ENCODE peak calls at places on chromosomes 5 and 9, in seven cellular contexts. One of them, this sample, is unnamed.

GRCh38 chr5:135008981-135009735 is 24.9 kb downstream of the PITX1 start:
- DNase-seq in IMR-90: no peak
- DNase-seq in mesenchymal stem cell: no peak
- DNase-seq in mesendoderm: no peak
- DNase-seq in H1: no peak
- DNase-seq in neuronal stem cell: no peak
- DNase-seq in trophoblast cell: peak; percentile 60
- DNase-seq in this sample: peak; percentile 27

GRCh38 chr5:58543723-58544122 is 39.2 kb upstream of the RAB3C start:
- DNase-seq in IMR-90: no peak
- DNase-seq in mesenchymal stem cell: no peak
- DNase-seq in mesendoderm: peak; percentile 13
- DNase-seq in H1: no peak
- DNase-seq in neuronal stem cell: no peak
- DNase-seq in trophoblast cell: peak; percentile 36
- DNase-seq in this sample: no peak

GRCh38 chr5:51378415-51378777 is 4.9 kb upstream of the ISL1 start:
- DNase-seq in IMR-90: no peak
- DNase-seq in mesenchymal stem cell: no peak
- DNase-seq in mesendoderm: peak; percentile 76
- DNase-seq in H1: no peak
- DNase-seq in neuronal stem cell: peak; percentile 35
- DNase-seq in trophoblast cell: no peak
- DNase-seq in this sample: peak; percentile 64

GRCh38 chr5:164370841-164371240 is 865.4 kb downstream of the MAT2B start:
- DNase-seq in IMR-90: peak; percentile 5
- DNase-seq in mesenchymal stem cell: no peak
- DNase-seq in mesendoderm: no peak
- DNase-seq in H1: no peak
- DNase-seq in neuronal stem cell: no peak
- DNase-seq in trophoblast cell: no peak
- DNase-seq in this sample: no peak

GRCh38 chr9:16138961-16139441 is 586.2 kb downstream of the CCDC171 start:
- DNase-seq in IMR-90: peak; percentile 88
- DNase-seq in mesenchymal stem cell: peak; percentile 43
- DNase-seq in mesendoderm: no peak
- DNase-seq in H1: no peak
- DNase-seq in neuronal stem cell: no peak
- DNase-seq in trophoblast cell: no peak
- DNase-seq in this sample: no peak

GRCh38 chr9:104841601-104842106 is 77.7 kb downstream of the NIPSNAP3B start:
- DNase-seq in IMR-90: no peak
- DNase-seq in mesenchymal stem cell: no peak
- DNase-seq in mesendoderm: no peak
- DNase-seq in H1: no peak
- DNase-seq in neuronal stem cell: no peak
- DNase-seq in trophoblast cell: no peak
- DNase-seq in this sample: no peak

GRCh38 chr5:90133941-90134340 is 275.6 kb downstream of the CETN3 start:
- DNase-seq in IMR-90: no peak
- DNase-seq in mesenchymal stem cell: no peak
- DNase-seq in mesendoderm: no peak
- DNase-seq in H1: no peak
- DNase-seq in neuronal stem cell: no peak
- DNase-seq in trophoblast cell: no peak
- DNase-seq in this sample: no peak

GRCh38 chr9:17394868-17395488 is 183.9 kb upstream of the SH3GL2 start:
- DNase-seq in IMR-90: no peak
- DNase-seq in mesenchymal stem cell: no peak
- DNase-seq in mesendoderm: no peak
- DNase-seq in H1: no peak
- DNase-seq in neuronal stem cell: no peak
- DNase-seq in trophoblast cell: no peak
- DNase-seq in this sample: peak; percentile 40

GRCh38 chr5:95959051-95959963 is 2.3 kb downstream of the ELL2 start:
- DNase-seq in IMR-90: peak; percentile 33
- DNase-seq in mesenchymal stem cell: peak; percentile 60
- DNase-seq in mesendoderm: no peak
- DNase-seq in H1: no peak
- DNase-seq in neuronal stem cell: no peak
- DNase-seq in trophoblast cell: peak; percentile 54
- DNase-seq in this sample: peak; percentile 46

GRCh38 chr9:757246-757881 is 84.1 kb upstream of the DMRT1 start:
- DNase-seq in IMR-90: peak; percentile 67
- DNase-seq in mesenchymal stem cell: peak; percentile 61
- DNase-seq in mesendoderm: peak; percentile 86
- DNase-seq in H1: peak; percentile 57
- DNase-seq in neuronal stem cell: peak; percentile 18
- DNase-seq in trophoblast cell: no peak
- DNase-seq in this sample: peak; percentile 82

GRCh38 chr9:89036383-89036782 is 45.1 kb downstream of the S1PR3 start:
- DNase-seq in IMR-90: peak; percentile 61
- DNase-seq in mesenchymal stem cell: peak; percentile 25
- DNase-seq in mesendoderm: no peak
- DNase-seq in H1: no peak
- DNase-seq in neuronal stem cell: no peak
- DNase-seq in trophoblast cell: peak; percentile 7
- DNase-seq in this sample: no peak

GRCh38 chr5:80784451-80784850 is 129.7 kb upstream of the DHFR start:
- DNase-seq in IMR-90: no peak
- DNase-seq in mesenchymal stem cell: no peak
- DNase-seq in mesendoderm: no peak
- DNase-seq in H1: no peak
- DNase-seq in neuronal stem cell: no peak
- DNase-seq in trophoblast cell: no peak
- DNase-seq in this sample: no peak

GRCh38 chr9:19373527-19373926 is 6.5 kb downstream of the RPS6 start:
- DNase-seq in IMR-90: no peak
- DNase-seq in mesenchymal stem cell: no peak
- DNase-seq in mesendoderm: no peak
- DNase-seq in H1: no peak
- DNase-seq in neuronal stem cell: no peak
- DNase-seq in trophoblast cell: no peak
- DNase-seq in this sample: no peak

GRCh38 chr5:35803221-35803651 is 53.5 kb upstream of the IL7R start:
- DNase-seq in IMR-90: peak; percentile 79
- DNase-seq in mesenchymal stem cell: peak; percentile 73
- DNase-seq in mesendoderm: peak; percentile 92
- DNase-seq in H1: no peak
- DNase-seq in neuronal stem cell: peak; percentile 46
- DNase-seq in trophoblast cell: no peak
- DNase-seq in this sample: peak; percentile 80

GRCh38 chr5:98664736-98665135 is 108.7 kb upstream of the RGMB start:
- DNase-seq in IMR-90: no peak
- DNase-seq in mesenchymal stem cell: no peak
- DNase-seq in mesendoderm: no peak
- DNase-seq in H1: no peak
- DNase-seq in neuronal stem cell: no peak
- DNase-seq in trophoblast cell: peak; percentile 63
- DNase-seq in this sample: no peak

GRCh38 chr5:175885813-175886212 is 14.4 kb downstream of the CPLX2 start:
- DNase-seq in IMR-90: no peak
- DNase-seq in mesenchymal stem cell: no peak
- DNase-seq in mesendoderm: no peak
- DNase-seq in H1: no peak
- DNase-seq in neuronal stem cell: no peak
- DNase-seq in trophoblast cell: no peak
- DNase-seq in this sample: no peak

GRCh38 chr5:179378116-179378440 is 32.8 kb upstream of the ADAMTS2 start:
- DNase-seq in IMR-90: no peak
- DNase-seq in mesenchymal stem cell: no peak
- DNase-seq in mesendoderm: no peak
- DNase-seq in H1: no peak
- DNase-seq in neuronal stem cell: no peak
- DNase-seq in trophoblast cell: no peak
- DNase-seq in this sample: peak; percentile 12
- H3K4ac ChIP-seq in IMR-90: peak overlapping the region; percentile 59
- H3K4ac ChIP-seq in mesenchymal stem cell: peak overlapping the region; percentile 20
- H3K4ac ChIP-seq in mesendoderm: no peak overlapping the region
- H3K4ac ChIP-seq in H1: no peak overlapping the region
- H3K4ac ChIP-seq in neuronal stem cell: no peak overlapping the region
- H3K4ac ChIP-seq in trophoblast cell: no peak overlapping the region
- H3K4ac ChIP-seq in this sample: no peak overlapping the region

GRCh38 chr9:129702563-129702962 is 37.1 kb downstream of the PRRX2 start:
- DNase-seq in IMR-90: peak; percentile 88
- DNase-seq in mesenchymal stem cell: peak; percentile 91
- DNase-seq in mesendoderm: no peak
- DNase-seq in H1: no peak
- DNase-seq in neuronal stem cell: no peak
- DNase-seq in trophoblast cell: no peak
- DNase-seq in this sample: no peak
- H3K27ac ChIP-seq in IMR-90: peak overlapping the region; percentile 2
- H3K27ac ChIP-seq in mesenchymal stem cell: no peak overlapping the region
- H3K27ac ChIP-seq in mesendoderm: no peak overlapping the region
- H3K27ac ChIP-seq in H1: no peak overlapping the region
- H3K27ac ChIP-seq in neuronal stem cell: no peak overlapping the region
- H3K27ac ChIP-seq in trophoblast cell: no peak overlapping the region
- H3K27ac ChIP-seq in this sample: no peak overlapping the region

GRCh38 chr5:111227805-111228204 is 3.6 kb downstream of the CAMK4 start:
- DNase-seq in IMR-90: peak; percentile 16
- DNase-seq in mesenchymal stem cell: no peak
- DNase-seq in mesendoderm: peak; percentile 23
- DNase-seq in H1: no peak
- DNase-seq in neuronal stem cell: no peak
- DNase-seq in trophoblast cell: no peak
- DNase-seq in this sample: no peak
- H3K9ac ChIP-seq in IMR-90: no peak overlapping the region
- H3K9ac ChIP-seq in mesenchymal stem cell: no peak overlapping the region
- H3K9ac ChIP-seq in mesendoderm: no peak overlapping the region
- H3K9ac ChIP-seq in H1: no peak overlapping the region
- H3K9ac ChIP-seq in neuronal stem cell: no peak overlapping the region
- H3K9ac ChIP-seq in trophoblast cell: no peak overlapping the region
- H3K9ac ChIP-seq in this sample: no peak overlapping the region

GRCh38 chr9:70772591-70772990 is 348.8 kb downstream of the TRPM3 start:
- DNase-seq in IMR-90: no peak
- DNase-seq in mesenchymal stem cell: no peak
- DNase-seq in mesendoderm: no peak
- DNase-seq in H1: no peak
- DNase-seq in neuronal stem cell: no peak
- DNase-seq in trophoblast cell: no peak
- DNase-seq in this sample: no peak

GRCh38 chr9:70778568-70778967 is 342.9 kb downstream of the TRPM3 start:
- DNase-seq in IMR-90: no peak
- DNase-seq in mesenchymal stem cell: no peak
- DNase-seq in mesendoderm: peak; percentile 25
- DNase-seq in H1: no peak
- DNase-seq in neuronal stem cell: no peak
- DNase-seq in trophoblast cell: no peak
- DNase-seq in this sample: no peak

GRCh38 chr9:70773579-70773978 is 347.8 kb downstream of the TRPM3 start:
- DNase-seq in IMR-90: no peak
- DNase-seq in mesenchymal stem cell: no peak
- DNase-seq in mesendoderm: no peak
- DNase-seq in H1: no peak
- DNase-seq in neuronal stem cell: no peak
- DNase-seq in trophoblast cell: no peak
- DNase-seq in this sample: no peak
- H3K4ac ChIP-seq in IMR-90: no peak overlapping the region
- H3K4ac ChIP-seq in mesenchymal stem cell: no peak overlapping the region
- H3K4ac ChIP-seq in mesendoderm: no peak overlapping the region
- H3K4ac ChIP-seq in H1: no peak overlapping the region
- H3K4ac ChIP-seq in neuronal stem cell: no peak overlapping the region
- H3K4ac ChIP-seq in trophoblast cell: no peak overlapping the region
- H3K4ac ChIP-seq in this sample: no peak overlapping the region

DNA sequence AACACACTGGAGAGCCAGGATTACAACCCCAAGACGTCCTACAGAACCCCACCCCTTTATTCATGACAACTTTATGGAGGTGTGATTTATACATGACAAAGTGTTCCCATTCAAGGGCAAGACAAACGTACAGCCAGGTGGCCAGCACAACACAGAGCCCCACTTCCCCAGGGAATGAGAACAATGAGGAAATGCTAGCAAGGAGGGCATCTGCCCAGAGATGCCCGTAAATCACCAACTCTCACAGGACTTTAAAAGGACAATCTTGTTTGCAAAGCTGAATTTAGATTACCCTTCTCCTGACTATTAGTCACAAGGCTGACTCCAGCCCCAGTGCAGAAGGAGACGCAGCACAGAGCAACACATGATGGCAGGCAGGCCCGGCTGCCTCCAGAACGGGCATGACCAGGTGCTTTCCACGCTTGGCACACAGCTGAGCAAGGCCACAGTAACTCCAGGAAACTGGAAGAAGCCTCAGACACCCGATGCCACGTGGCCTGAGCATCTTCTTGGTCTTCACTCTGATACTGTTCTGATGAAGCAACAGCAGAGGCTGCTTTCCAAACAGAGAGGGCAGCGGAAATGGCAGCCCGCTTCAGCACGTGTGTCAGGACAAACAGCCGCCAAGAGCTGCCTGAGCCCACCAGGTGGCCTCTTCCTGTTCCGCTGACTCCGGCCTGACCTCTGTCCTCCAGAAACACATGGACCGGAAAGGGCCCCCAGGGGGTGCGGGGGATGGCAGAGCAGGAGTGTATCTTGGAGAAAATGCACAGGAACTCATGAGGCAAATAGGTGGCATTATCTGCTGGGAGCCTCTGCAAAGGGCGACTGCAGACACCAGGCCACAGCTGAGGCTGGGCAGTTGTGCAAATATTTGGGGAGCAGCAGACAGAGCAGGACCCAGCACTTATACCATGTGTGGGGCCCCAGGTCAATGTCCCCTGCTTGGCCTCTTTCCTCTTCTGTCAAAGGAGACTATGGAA is 51.3 kb downstream of the ROR2 start:
- DNase-seq in IMR-90: peak; percentile 50
- DNase-seq in mesenchymal stem cell: peak; percentile 82
- DNase-seq in mesendoderm: peak; percentile 90
- DNase-seq in H1: no peak
- DNase-seq in neuronal stem cell: no peak
- DNase-seq in trophoblast cell: peak; percentile 1
- DNase-seq in this sample: no peak
- H3K27ac ChIP-seq in IMR-90: peak overlapping the region; percentile 7
- H3K27ac ChIP-seq in mesenchymal stem cell: peak overlapping the region; percentile 77
- H3K27ac ChIP-seq in mesendoderm: peak overlapping the region; percentile 18
- H3K27ac ChIP-seq in H1: no peak overlapping the region
- H3K27ac ChIP-seq in neuronal stem cell: no peak overlapping the region
- H3K27ac ChIP-seq in trophoblast cell: no peak overlapping the region
- H3K27ac ChIP-seq in this sample: no peak overlapping the region

GRCh38 chr5:1842026-1842819 is 40.5 kb downstream of the IRX4 start:
- DNase-seq in IMR-90: no peak
- DNase-seq in mesenchymal stem cell: no peak
- DNase-seq in mesendoderm: no peak
- DNase-seq in H1: no peak
- DNase-seq in neuronal stem cell: no peak
- DNase-seq in trophoblast cell: no peak
- DNase-seq in this sample: no peak
- H3K9ac ChIP-seq in IMR-90: no peak overlapping the region
- H3K9ac ChIP-seq in mesenchymal stem cell: no peak overlapping the region
- H3K9ac ChIP-seq in mesendoderm: no peak overlapping the region
- H3K9ac ChIP-seq in H1: no peak overlapping the region
- H3K9ac ChIP-seq in neuronal stem cell: no peak overlapping the region
- H3K9ac ChIP-seq in trophoblast cell: no peak overlapping the region
- H3K9ac ChIP-seq in this sample: no peak overlapping the region

DNA sequence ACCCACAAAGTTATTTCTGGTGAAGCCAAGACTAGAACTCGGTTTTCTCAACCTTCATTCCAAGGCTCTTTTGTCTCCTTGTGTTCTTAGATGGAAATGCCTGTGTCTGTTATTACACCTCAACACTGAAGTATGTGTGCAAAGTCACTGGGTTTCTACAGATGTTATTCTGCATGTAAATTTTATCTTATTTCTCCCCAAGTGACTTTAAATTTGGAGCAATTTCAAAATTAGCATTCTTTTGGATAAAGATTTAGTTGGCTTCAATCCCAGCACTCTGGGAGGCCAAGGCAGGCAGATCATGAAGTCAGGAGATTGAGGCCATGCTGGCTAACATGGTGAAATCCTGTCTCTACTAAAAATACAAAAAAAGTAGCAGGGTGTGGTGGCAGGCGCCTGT is 104.4 kb upstream of the GNA14 start:
- DNase-seq in IMR-90: peak; percentile 94
- DNase-seq in mesenchymal stem cell: peak; percentile 40
- DNase-seq in mesendoderm: no peak
- DNase-seq in H1: no peak
- DNase-seq in neuronal stem cell: no peak
- DNase-seq in trophoblast cell: no peak
- DNase-seq in this sample: no peak
- H3K4ac ChIP-seq in IMR-90: no peak overlapping the region
- H3K4ac ChIP-seq in mesenchymal stem cell: no peak overlapping the region
- H3K4ac ChIP-seq in mesendoderm: no peak overlapping the region
- H3K4ac ChIP-seq in H1: no peak overlapping the region
- H3K4ac ChIP-seq in neuronal stem cell: no peak overlapping the region
- H3K4ac ChIP-seq in trophoblast cell: no peak overlapping the region
- H3K4ac ChIP-seq in this sample: no peak overlapping the region